ENCODE peak calls at places on chromosome 19, in seven cellular contexts. One of them, this sample, is unnamed. For H3K4me1, the result is how much of the 10 kb centered on the place peaks cover.

GRCh38 chr19:53977991-53978731 is 13.3 kb upstream of the CACNG6 start:
- DNase-seq in SK-N-SH: peak
- DNase-seq in GM12878: no peak
- DNase-seq in HCT116: peak
- DNase-seq in K562: peak
- DNase-seq in H1: peak
- DNase-seq in HepG2: no peak
- DNase-seq in this sample: peak

GRCh38 chr19:12543855-12544254 is 7.4 kb downstream of the ZNF564 start:
- DNase-seq in SK-N-SH: no peak
- DNase-seq in GM12878: no peak
- DNase-seq in HCT116: no peak
- DNase-seq in K562: no peak
- DNase-seq in H1: no peak
- DNase-seq in HepG2: no peak
- DNase-seq in this sample: no peak

GRCh38 chr19:14544977-14545715 is 15.8 kb downstream of the TECR start:
- DNase-seq in SK-N-SH: no peak
- DNase-seq in GM12878: no peak
- DNase-seq in HCT116: no peak
- DNase-seq in K562: no peak
- DNase-seq in H1: no peak
- DNase-seq in HepG2: no peak
- DNase-seq in this sample: no peak

GRCh38 chr19:13604902-13605586 is 98.8 kb upstream of the CACNA1A start:
- DNase-seq in SK-N-SH: no peak
- DNase-seq in GM12878: no peak
- DNase-seq in HCT116: no peak
- DNase-seq in K562: no peak
- DNase-seq in H1: no peak
- DNase-seq in HepG2: no peak
- DNase-seq in this sample: no peak

GRCh38 chr19:10611907-10612306 is 13.4 kb upstream of the SLC44A2 start:
- DNase-seq in SK-N-SH: no peak
- DNase-seq in GM12878: no peak
- DNase-seq in HCT116: no peak
- DNase-seq in K562: no peak
- DNase-seq in H1: no peak
- DNase-seq in HepG2: no peak
- DNase-seq in this sample: no peak

GRCh38 chr19:18833849-18834643 is 2.3 kb downstream of the UPF1 start:
- DNase-seq in SK-N-SH: no peak
- DNase-seq in GM12878: no peak
- DNase-seq in HCT116: no peak
- DNase-seq in K562: no peak
- DNase-seq in H1: no peak
- DNase-seq in HepG2: peak
- DNase-seq in this sample: peak

GRCh38 chr19:55303477-55303876 is 19.7 kb downstream of the BRSK1 start:
- DNase-seq in SK-N-SH: no peak
- DNase-seq in GM12878: no peak
- DNase-seq in HCT116: no peak
- DNase-seq in K562: no peak
- DNase-seq in H1: no peak
- DNase-seq in HepG2: no peak
- DNase-seq in this sample: no peak

GRCh38 chr19:53947624-53948023 is 15.1 kb upstream of the CACNG8 start:
- DNase-seq in SK-N-SH: peak
- DNase-seq in GM12878: no peak
- DNase-seq in HCT116: peak
- DNase-seq in K562: no peak
- DNase-seq in H1: no peak
- DNase-seq in HepG2: peak
- DNase-seq in this sample: peak

GRCh38 chr19:13260883-13261653 is 110.9 kb downstream of the IER2 start:
- DNase-seq in SK-N-SH: no peak
- DNase-seq in GM12878: peak
- DNase-seq in HCT116: peak
- DNase-seq in K562: peak
- DNase-seq in H1: no peak
- DNase-seq in HepG2: no peak
- DNase-seq in this sample: no peak

GRCh38 chr19:35059799-35060091 is 18.2 kb downstream of the HPN start:
- DNase-seq in SK-N-SH: no peak
- DNase-seq in GM12878: no peak
- DNase-seq in HCT116: no peak
- DNase-seq in K562: no peak
- DNase-seq in H1: no peak
- DNase-seq in HepG2: no peak
- DNase-seq in this sample: no peak

GRCh38 chr19:44822177-44822576 is 13.3 kb downstream of the BCAM start:
- DNase-seq in SK-N-SH: no peak
- DNase-seq in GM12878: no peak
- DNase-seq in HCT116: no peak
- DNase-seq in K562: peak
- DNase-seq in H1: no peak
- DNase-seq in HepG2: no peak
- DNase-seq in this sample: no peak

GRCh38 chr19:1494115-1494815 is 3.3 kb downstream of the REEP6 start:
- DNase-seq in SK-N-SH: no peak
- DNase-seq in GM12878: no peak
- DNase-seq in HCT116: no peak
- DNase-seq in K562: no peak
- DNase-seq in H1: no peak
- DNase-seq in HepG2: no peak
- DNase-seq in this sample: no peak

GRCh38 chr19:10603084-10603872 is 16.2 kb upstream of the AP1M2 start:
- DNase-seq in SK-N-SH: peak
- DNase-seq in GM12878: peak
- DNase-seq in HCT116: no peak
- DNase-seq in K562: peak
- DNase-seq in H1: no peak
- DNase-seq in HepG2: no peak
- DNase-seq in this sample: no peak

GRCh38 chr19:55005684-55006488 is 32.2 kb downstream of the GP6 start:
- DNase-seq in SK-N-SH: peak
- DNase-seq in GM12878: peak
- DNase-seq in HCT116: peak
- DNase-seq in K562: peak
- DNase-seq in H1: no peak
- DNase-seq in HepG2: peak
- DNase-seq in this sample: peak

GRCh38 chr19:2215281-2215751 is 20.8 kb downstream of the PLEKHJ1 start:
- DNase-seq in SK-N-SH: no peak
- DNase-seq in GM12878: no peak
- DNase-seq in HCT116: no peak
- DNase-seq in K562: peak
- DNase-seq in H1: no peak
- DNase-seq in HepG2: no peak
- DNase-seq in this sample: no peak

GRCh38 chr19:29771708-29772415 is 39.9 kb upstream of the CCNE1 start:
- DNase-seq in SK-N-SH: peak
- DNase-seq in GM12878: no peak
- DNase-seq in HCT116: peak
- DNase-seq in K562: peak
- DNase-seq in H1: peak
- DNase-seq in HepG2: peak
- DNase-seq in this sample: peak

GRCh38 chr19:53982056-53982455 is 9.4 kb upstream of the CACNG6 start:
- DNase-seq in SK-N-SH: peak
- DNase-seq in GM12878: no peak
- DNase-seq in HCT116: no peak
- DNase-seq in K562: no peak
- DNase-seq in H1: no peak
- DNase-seq in HepG2: no peak
- DNase-seq in this sample: no peak

DNA sequence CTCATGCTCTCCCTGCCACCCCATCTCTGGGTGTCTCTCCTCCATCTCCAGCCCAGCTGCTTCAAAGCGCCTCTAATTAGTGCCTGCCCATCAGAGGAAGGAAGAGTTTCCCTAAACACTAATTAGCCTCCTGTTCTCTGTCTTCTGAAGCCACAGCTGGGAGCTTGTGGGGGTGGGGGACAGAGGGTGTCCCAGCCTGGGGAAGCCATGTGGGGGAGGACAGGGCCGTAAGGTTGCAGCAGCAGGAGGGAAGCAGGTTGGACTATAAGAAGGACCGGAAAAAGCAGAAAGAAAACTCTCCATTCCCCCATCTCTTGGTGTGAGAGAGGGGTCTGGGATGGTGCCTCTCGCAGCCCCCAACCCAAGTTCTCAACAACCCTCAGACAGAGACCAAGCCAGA is 26.2 kb downstream of the SLC8A2 start:
- DNase-seq in SK-N-SH: no peak
- DNase-seq in GM12878: no peak
- DNase-seq in HCT116: no peak
- DNase-seq in K562: no peak
- DNase-seq in H1: no peak
- DNase-seq in HepG2: no peak
- DNase-seq in this sample: no peak
- H3K4me3 ChIP-seq in SK-N-SH: peak
- H3K4me3 ChIP-seq in GM12878: no peak
- H3K4me3 ChIP-seq in HCT116: peak
- H3K4me3 ChIP-seq in K562: peak
- H3K4me3 ChIP-seq in H1: no peak
- H3K4me3 ChIP-seq in HepG2: no peak
- H3K4me3 ChIP-seq in this sample: no peak

GRCh38 chr19:38663156-38663651 is 15.8 kb downstream of the ACTN4 start:
- DNase-seq in SK-N-SH: no peak
- DNase-seq in GM12878: no peak
- DNase-seq in HCT116: no peak
- DNase-seq in K562: no peak
- DNase-seq in H1: no peak
- DNase-seq in HepG2: no peak
- DNase-seq in this sample: no peak
- H3K4me1 ChIP-seq in SK-N-SH: half or more
- H3K4me1 ChIP-seq in GM12878: under half
- H3K4me1 ChIP-seq in HCT116: half or more
- H3K4me1 ChIP-seq in K562: half or more
- H3K4me1 ChIP-seq in H1: under half
- H3K4me1 ChIP-seq in HepG2: half or more
- H3K4me1 ChIP-seq in this sample: under half

GRCh38 chr19:5870986-5871394 is 650 bp upstream of the FUT5 start:
- DNase-seq in SK-N-SH: peak
- DNase-seq in GM12878: no peak
- DNase-seq in HCT116: no peak
- DNase-seq in K562: no peak
- DNase-seq in H1: no peak
- DNase-seq in HepG2: peak
- DNase-seq in this sample: no peak
- TF ChIP-seq YY1 in SK-N-SH: no peak
- TF ChIP-seq YY1 in GM12878: no peak
- TF ChIP-seq YY1 in HCT116: no peak
- TF ChIP-seq YY1 in K562: no peak
- TF ChIP-seq YY1 in H1: no peak
- TF ChIP-seq YY1 in HepG2: no peak
- TF ChIP-seq YY1 in this sample: no peak

GRCh38 chr19:46077815-46078167 is 37.0 kb upstream of the IGFL4 start:
- DNase-seq in SK-N-SH: no peak
- DNase-seq in GM12878: no peak
- DNase-seq in HCT116: no peak
- DNase-seq in K562: no peak
- DNase-seq in H1: no peak
- DNase-seq in HepG2: no peak
- DNase-seq in this sample: no peak

GRCh38 chr19:46080561-46080960 is 39.8 kb upstream of the IGFL4 start:
- DNase-seq in SK-N-SH: no peak
- DNase-seq in GM12878: no peak
- DNase-seq in HCT116: no peak
- DNase-seq in K562: no peak
- DNase-seq in H1: no peak
- DNase-seq in HepG2: no peak
- DNase-seq in this sample: no peak

GRCh38 chr19:46076031-46076880 is 35.5 kb upstream of the IGFL4 start:
- DNase-seq in SK-N-SH: no peak
- DNase-seq in GM12878: no peak
- DNase-seq in HCT116: no peak
- DNase-seq in K562: no peak
- DNase-seq in H1: no peak
- DNase-seq in HepG2: no peak
- DNase-seq in this sample: no peak

GRCh38 chr19:46073268-46073922 is 32.6 kb upstream of the IGFL4 start:
- DNase-seq in SK-N-SH: no peak
- DNase-seq in GM12878: no peak
- DNase-seq in HCT116: no peak
- DNase-seq in K562: no peak
- DNase-seq in H1: no peak
- DNase-seq in HepG2: no peak
- DNase-seq in this sample: no peak

GRCh38 chr19:46076951-46077814 is 36.4 kb upstream of the IGFL4 start:
- DNase-seq in SK-N-SH: peak
- DNase-seq in GM12878: no peak
- DNase-seq in HCT116: peak
- DNase-seq in K562: peak
- DNase-seq in H1: peak
- DNase-seq in HepG2: peak
- DNase-seq in this sample: peak
- H3K4me3 ChIP-seq in SK-N-SH: peak
- H3K4me3 ChIP-seq in GM12878: no peak
- H3K4me3 ChIP-seq in HCT116: peak
- H3K4me3 ChIP-seq in K562: peak
- H3K4me3 ChIP-seq in H1: peak
- H3K4me3 ChIP-seq in HepG2: peak
- H3K4me3 ChIP-seq in this sample: peak

DNA sequence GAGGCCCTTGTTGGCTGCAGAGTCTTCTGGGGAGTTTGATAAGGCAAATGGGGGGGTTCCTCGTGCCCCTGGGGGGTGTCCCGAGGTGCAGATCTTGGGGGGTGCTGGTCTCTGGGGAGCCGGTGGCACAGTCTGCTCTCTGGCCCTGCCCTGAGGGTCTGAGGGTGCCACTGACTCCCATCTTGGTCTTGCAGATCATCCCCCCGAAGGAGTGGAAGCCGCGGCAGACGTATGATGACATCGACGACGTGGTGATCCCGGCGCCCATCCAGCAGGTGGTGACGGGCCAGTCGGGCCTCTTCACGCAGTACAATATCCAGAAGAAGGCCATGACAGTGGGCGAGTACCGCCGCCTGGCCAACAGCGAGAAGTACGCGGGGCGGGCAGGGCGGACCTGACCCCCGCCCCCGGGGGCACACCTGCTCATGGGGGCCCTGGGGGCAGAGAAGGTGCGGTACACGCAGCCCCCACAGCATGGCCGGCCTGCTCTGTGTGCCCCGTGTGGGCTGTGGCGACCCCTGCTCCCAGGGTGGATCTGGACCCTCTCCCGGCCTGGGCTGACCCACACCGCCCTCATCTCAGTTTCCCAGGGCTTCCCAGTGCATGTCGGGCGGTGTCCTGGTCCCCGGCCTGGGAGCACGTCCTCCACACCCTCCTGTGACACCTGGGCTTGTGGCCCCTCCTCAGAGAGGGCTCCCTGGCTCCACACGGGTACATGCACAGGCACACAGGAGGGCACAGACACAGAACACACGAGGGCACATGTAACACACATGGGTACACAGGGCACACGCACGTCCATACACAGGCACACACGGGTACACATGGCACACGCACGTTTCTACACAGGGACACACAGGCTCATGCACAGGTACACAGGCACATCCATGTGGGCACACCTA is 71.0 kb downstream of the KDM4B start:
- DNase-seq in SK-N-SH: no peak
- DNase-seq in GM12878: no peak
- DNase-seq in HCT116: no peak
- DNase-seq in K562: no peak
- DNase-seq in H1: no peak
- DNase-seq in HepG2: no peak
- DNase-seq in this sample: no peak
- H3K4me1 ChIP-seq in SK-N-SH: under half
- H3K4me1 ChIP-seq in GM12878: under half
- H3K4me1 ChIP-seq in HCT116: under half
- H3K4me1 ChIP-seq in K562: under half
- H3K4me1 ChIP-seq in H1: under half
- H3K4me1 ChIP-seq in HepG2: under half
- H3K4me1 ChIP-seq in this sample: under half

This sample was measured in NT2/D1.